ENCODE peak calls at places on chromosome 9, in four cellular contexts. V is HEK293T, Z is GM12878, R is K562. J is an unnamed sample.

GRCh38 chr9:20558609-20559016 is 63.7 kb downstream of the MLLT3 start:
- DNase-seq in V (no peak), Z (no peak), R (no peak), J (no peak)

GRCh38 chr9:80061940-80062339 is 490.2 kb downstream of the TLE4 start:
- DNase-seq in V (no peak), Z (no peak), R (no peak), J (no peak)

GRCh38 chr9:89751081-89751855 is 146.5 kb downstream of the GADD45G start:
- DNase-seq in V (no peak), Z (no peak), R (no peak), J (no peak)

GRCh38 chr9:116756995-116757394 is 69.9 kb downstream of the TRIM32 start:
- DNase-seq in V (no peak), Z (no peak), R (no peak), J (no peak)

GRCh38 chr9:98457696-98458370 is 202.4 kb upstream of the TBC1D2 start:
- DNase-seq in V (no peak), Z (no peak), R (no peak), J (no peak)

GRCh38 chr9:97502222-97502983 is 937 bp downstream of the TMOD1 start:
- DNase-seq in V (no peak), Z (no peak), R (peak; percentile 31), J (no peak)

GRCh38 chr9:99049228-99049627 is 55.7 kb upstream of the TGFBR1 start:
- DNase-seq in V (no peak), Z (no peak), R (no peak), J (no peak)

GRCh38 chr9:105608685-105609598 is 51.0 kb downstream of the FKTN start:
- DNase-seq in V (peak; percentile 21), Z (peak; percentile 4), R (peak; percentile 50), J (peak; percentile 50)

GRCh38 chr9:131095666-131096489 is 453 bp upstream of the AIF1L start:
- DNase-seq in V (peak; percentile 82), Z (no peak), R (peak; percentile 100), J (peak; percentile 56)

GRCh38 chr9:80326105-80326504 is 754.3 kb downstream of the TLE4 start:
- DNase-seq in V (no peak), Z (no peak), R (no peak), J (no peak)

DNA sequence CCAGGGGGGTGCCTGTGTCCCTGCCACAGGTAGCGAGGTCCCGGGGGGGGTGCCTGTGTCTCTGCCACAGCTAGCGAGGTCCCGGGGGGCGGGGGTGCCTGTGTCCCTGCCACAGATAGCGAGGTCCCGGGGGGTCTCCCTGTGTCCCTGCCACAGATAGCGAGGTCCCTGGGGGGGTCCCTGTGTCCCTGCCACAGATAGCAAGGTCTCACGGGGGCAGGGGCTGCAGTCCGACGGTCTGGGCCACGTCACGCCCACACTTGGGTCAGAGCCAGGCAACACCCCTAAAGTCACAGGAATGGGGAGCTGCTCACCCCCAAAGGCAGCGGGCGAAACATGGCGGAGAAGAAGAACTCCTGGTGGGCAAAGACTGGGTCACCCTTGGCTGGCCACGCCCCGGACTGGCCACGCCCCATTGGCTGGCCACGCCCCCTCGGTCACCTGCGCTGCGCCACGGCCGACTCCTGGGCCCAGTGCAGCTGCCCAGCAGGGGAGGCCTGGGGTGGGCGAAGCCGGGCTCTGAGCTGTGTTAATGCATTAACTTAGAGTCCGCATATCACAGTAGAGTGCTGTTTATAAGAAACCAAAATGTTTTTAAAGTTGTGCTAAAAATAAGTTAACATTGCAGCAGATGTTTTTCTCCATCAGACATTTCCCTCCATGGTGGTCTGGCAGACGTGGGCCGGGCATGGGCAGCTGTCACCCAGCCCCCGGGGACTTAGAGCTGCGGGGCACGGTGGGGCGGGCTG is 7.0 kb downstream of the NOXA1 start:
- DNase-seq in V (peak; percentile 84), Z (no peak), R (peak; percentile 85), J (no peak)
- TF ChIP-seq TARDBP in V (no peak), Z (no peak), R (no peak), J (no peak)

GRCh38 chr9:129619787-129620668 is 873 bp downstream of the C9orf50 start:
- DNase-seq in V (no peak), Z (no peak), R (peak; percentile 68), J (no peak)
- TF ChIP-seq SP1 in V (no peak), Z (no peak), R (no peak), J (no peak)

GRCh38 chr9:68969538-68969937 is 44.4 kb downstream of the PRKACG start:
- DNase-seq in V (no peak), Z (no peak), R (peak; percentile 62), J (peak; percentile 88)

GRCh38 chr9:68973619-68974018 is 40.3 kb downstream of the PRKACG start:
- DNase-seq in V (no peak), Z (no peak), R (no peak), J (no peak)

GRCh38 chr9:68967800-68968199 is 46.1 kb downstream of the PRKACG start:
- DNase-seq in V (no peak), Z (no peak), R (no peak), J (no peak)

GRCh38 chr9:68966496-68966944 is 47.4 kb downstream of the PRKACG start:
- DNase-seq in V (no peak), Z (peak; percentile 46), R (no peak), J (no peak)

DNA sequence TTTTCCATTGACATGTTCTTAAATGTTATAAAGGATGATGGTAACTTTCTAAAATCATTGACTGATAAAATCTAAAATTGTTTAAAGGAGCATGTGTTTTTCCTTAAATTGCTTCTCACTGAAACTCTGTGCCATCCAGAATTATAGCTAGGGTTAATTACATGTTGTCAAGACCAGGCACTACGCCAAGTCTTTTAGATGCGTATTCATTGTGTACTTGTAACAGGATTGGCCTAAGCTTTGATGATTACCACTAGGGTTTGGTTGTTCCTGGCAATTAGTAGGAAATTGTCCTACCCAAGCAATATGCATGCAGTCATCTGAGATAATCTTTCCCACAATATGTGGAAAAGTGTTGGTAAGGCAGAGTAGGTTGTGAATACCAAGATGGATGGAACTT is 43.8 kb downstream of the PRKACG start:
- DNase-seq in V (no peak), Z (no peak), R (no peak), J (no peak)
- TF ChIP-seq TARDBP in V (no peak), Z (no peak), R (no peak), J (no peak)

GRCh38 chr9:92763721-92764380 is 782 bp downstream of the BICD2 start:
- DNase-seq in V (peak; percentile 32), Z (no peak), R (peak; percentile 46), J (no peak)
- TF ChIP-seq SP1 in V (no peak), Z (no peak), R (peak; percentile 31), J (no peak)

GRCh38 chr9:111356567-111357244 is 26.7 kb upstream of the OR2K2 start:
- DNase-seq in V (no peak), Z (no peak), R (peak; percentile 7), J (no peak)
- TF ChIP-seq TARDBP in V (no peak), Z (no peak), R (no peak), J (no peak)

GRCh38 chr9:31585158-31585557 is 799.3 kb upstream of the ACO1 start:
- DNase-seq in V (no peak), Z (no peak), R (no peak), J (no peak)

GRCh38 chr9:31590091-31590490 is 794.4 kb upstream of the ACO1 start:
- DNase-seq in V (no peak), Z (no peak), R (no peak), J (no peak)

GRCh38 chr9:31588756-31589155 is 795.7 kb upstream of the ACO1 start:
- DNase-seq in V (no peak), Z (no peak), R (no peak), J (no peak)

GRCh38 chr9:31587176-31587575 is 797.3 kb upstream of the ACO1 start:
- DNase-seq in V (no peak), Z (no peak), R (no peak), J (no peak)

GRCh38 chr9:31588010-31588409 is 796.4 kb upstream of the ACO1 start:
- DNase-seq in V (no peak), Z (no peak), R (no peak), J (no peak)
- TF ChIP-seq SP1 in V (no peak), Z (no peak), R (no peak), J (no peak)

DNA sequence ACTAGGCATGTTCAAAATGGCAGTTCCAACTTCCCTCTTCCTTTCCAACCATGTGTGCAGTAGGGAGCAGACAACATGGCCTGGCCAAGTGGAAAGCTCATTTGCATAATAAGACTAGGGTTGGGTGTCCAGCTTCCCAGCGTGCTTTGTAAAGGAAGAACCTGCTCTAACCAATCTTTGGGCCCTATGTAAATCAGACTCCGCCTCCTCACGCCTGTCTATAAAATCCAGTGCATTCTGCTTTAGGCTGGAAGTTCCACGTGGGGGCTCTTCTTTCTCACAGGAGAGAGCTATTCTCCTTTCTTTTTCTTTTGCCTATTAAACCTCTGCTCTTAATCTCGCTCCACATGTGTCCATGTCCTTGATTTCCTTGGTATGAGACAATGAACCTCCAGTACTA is 83.4 kb downstream of the GCNT1 start:
- DNase-seq in V (no peak), Z (no peak), R (peak; percentile 38), J (no peak)
- TF ChIP-seq TARDBP in V (no peak), Z (no peak), R (no peak), J (no peak)

DNA sequence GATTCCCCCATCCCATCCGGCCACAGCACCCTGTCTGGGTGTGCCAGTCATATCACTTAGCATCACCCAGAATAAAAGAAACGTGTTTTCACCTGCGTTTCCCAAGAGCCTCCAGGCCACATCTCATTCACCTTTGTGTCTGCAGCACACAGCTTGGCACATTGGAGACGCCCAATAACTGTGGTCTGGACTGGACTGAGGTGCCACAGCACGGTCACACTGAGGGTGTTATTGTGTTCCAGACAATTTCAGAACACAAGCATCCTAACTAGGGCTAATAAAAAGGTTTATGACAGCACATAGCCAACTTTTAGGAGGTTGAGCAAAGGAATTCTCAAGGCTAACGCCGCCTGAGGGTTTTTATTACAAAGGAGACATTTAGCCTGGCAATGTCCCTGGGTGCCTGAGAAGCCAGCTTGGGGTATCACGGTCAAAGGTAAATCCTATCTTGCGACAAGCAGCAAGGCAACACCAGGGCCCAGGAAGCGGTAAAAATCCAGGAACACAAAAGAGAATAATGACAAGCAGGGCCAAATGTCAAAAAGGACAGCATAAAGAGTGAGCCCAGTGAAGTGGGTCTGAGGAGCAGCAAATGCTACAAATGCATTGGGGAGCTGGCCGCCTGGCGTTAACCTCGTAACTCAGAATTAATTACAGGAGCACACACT is 3.4 kb downstream of the EPB41L4B start:
- DNase-seq in V (no peak), Z (no peak), R (no peak), J (no peak)
- TF ChIP-seq SP1 in V (no peak), Z (no peak), R (no peak), J (no peak)

J was measured in HepG2.